ENCODE peak calls at places on chromosomes 12 and 14, in five cellular contexts. One of them, this sample, is unnamed.
A peak's percentile ranks its signal among the peaks of the same experiment; 100 is the strongest.

GRCh38 chr12:68481181-68481941 is 129.3 kb upstream of the RAP1B start:
- DNase-seq in foreskin keratinocyte: no peak
- DNase-seq in lower leg skin: no peak
- DNase-seq in Caco-2: no peak
- DNase-seq in activated B cell treated with CpG ODN at 0.5 μM for 24 hours: no peak
- DNase-seq in this sample: no peak

GRCh38 chr12:56146492-56147460 is 5.6 kb upstream of the MYL6B start:
- DNase-seq in foreskin keratinocyte: no peak
- DNase-seq in lower leg skin: no peak
- DNase-seq in Caco-2: no peak
- DNase-seq in activated B cell treated with CpG ODN at 0.5 μM for 24 hours: no peak
- DNase-seq in this sample: no peak

GRCh38 chr12:102026728-102027127 is 35.1 kb downstream of the WASHC3 start:
- DNase-seq in foreskin keratinocyte: no peak
- DNase-seq in lower leg skin: no peak
- DNase-seq in Caco-2: no peak
- DNase-seq in activated B cell treated with CpG ODN at 0.5 μM for 24 hours: no peak
- DNase-seq in this sample: no peak

GRCh38 chr12:14843425-14843887 is at the start of gene ART4:
- DNase-seq in foreskin keratinocyte: no peak
- DNase-seq in lower leg skin: no peak
- DNase-seq in Caco-2: peak; percentile 57
- DNase-seq in activated B cell treated with CpG ODN at 0.5 μM for 24 hours: no peak
- DNase-seq in this sample: no peak

GRCh38 chr14:23300687-23301223 is 1.9 kb downstream of the PPP1R3E start:
- DNase-seq in foreskin keratinocyte: peak; percentile 26
- DNase-seq in lower leg skin: no peak
- DNase-seq in Caco-2: no peak
- DNase-seq in activated B cell treated with CpG ODN at 0.5 μM for 24 hours: peak; percentile 22
- DNase-seq in this sample: no peak

GRCh38 chr12:93783827-93784226 is 106.7 kb downstream of the CRADD start:
- DNase-seq in foreskin keratinocyte: no peak
- DNase-seq in lower leg skin: no peak
- DNase-seq in Caco-2: no peak
- DNase-seq in activated B cell treated with CpG ODN at 0.5 μM for 24 hours: no peak
- DNase-seq in this sample: no peak

GRCh38 chr12:109273354-109273753 is 35.7 kb downstream of the FOXN4 start:
- DNase-seq in foreskin keratinocyte: no peak
- DNase-seq in lower leg skin: no peak
- DNase-seq in Caco-2: no peak
- DNase-seq in activated B cell treated with CpG ODN at 0.5 μM for 24 hours: no peak
- DNase-seq in this sample: no peak

GRCh38 chr12:76878899-76879709 is at the start of gene CSRP2:
- DNase-seq in foreskin keratinocyte: peak; percentile 54
- DNase-seq in lower leg skin: peak; percentile 85
- DNase-seq in Caco-2: peak; percentile 92
- DNase-seq in activated B cell treated with CpG ODN at 0.5 μM for 24 hours: peak; percentile 55
- DNase-seq in this sample: peak; percentile 85

GRCh38 chr12:104752016-104752415 is 206.1 kb downstream of the SLC41A2 start:
- DNase-seq in foreskin keratinocyte: no peak
- DNase-seq in lower leg skin: no peak
- DNase-seq in Caco-2: no peak
- DNase-seq in activated B cell treated with CpG ODN at 0.5 μM for 24 hours: no peak
- DNase-seq in this sample: no peak

GRCh38 chr14:68708343-68708742 is 84.5 kb downstream of the ZFP36L1 start:
- DNase-seq in foreskin keratinocyte: no peak
- DNase-seq in lower leg skin: no peak
- DNase-seq in Caco-2: no peak
- DNase-seq in activated B cell treated with CpG ODN at 0.5 μM for 24 hours: no peak
- DNase-seq in this sample: no peak
- TF ChIP-seq CTCF in foreskin keratinocyte: no peak
- TF ChIP-seq CTCF in lower leg skin: no peak
- TF ChIP-seq CTCF in Caco-2: no peak
- TF ChIP-seq CTCF in activated B cell treated with CpG ODN at 0.5 μM for 24 hours: no peak
- TF ChIP-seq CTCF in this sample: no peak

GRCh38 chr14:105013150-105013787 is 7.6 kb downstream of the CDCA4 start:
- DNase-seq in foreskin keratinocyte: no peak
- DNase-seq in lower leg skin: no peak
- DNase-seq in Caco-2: no peak
- DNase-seq in activated B cell treated with CpG ODN at 0.5 μM for 24 hours: no peak
- DNase-seq in this sample: no peak

GRCh38 chr14:105011312-105011990 is 9.4 kb downstream of the CDCA4 start:
- DNase-seq in foreskin keratinocyte: no peak
- DNase-seq in lower leg skin: no peak
- DNase-seq in Caco-2: no peak
- DNase-seq in activated B cell treated with CpG ODN at 0.5 μM for 24 hours: no peak
- DNase-seq in this sample: no peak

GRCh38 chr14:105014032-105014431 is 6.9 kb downstream of the CDCA4 start:
- DNase-seq in foreskin keratinocyte: no peak
- DNase-seq in lower leg skin: no peak
- DNase-seq in Caco-2: no peak
- DNase-seq in activated B cell treated with CpG ODN at 0.5 μM for 24 hours: no peak
- DNase-seq in this sample: no peak

GRCh38 chr14:105010891-105011291 is 10.0 kb downstream of the CDCA4 start:
- DNase-seq in foreskin keratinocyte: no peak
- DNase-seq in lower leg skin: no peak
- DNase-seq in Caco-2: no peak
- DNase-seq in activated B cell treated with CpG ODN at 0.5 μM for 24 hours: no peak
- DNase-seq in this sample: no peak

DNA sequence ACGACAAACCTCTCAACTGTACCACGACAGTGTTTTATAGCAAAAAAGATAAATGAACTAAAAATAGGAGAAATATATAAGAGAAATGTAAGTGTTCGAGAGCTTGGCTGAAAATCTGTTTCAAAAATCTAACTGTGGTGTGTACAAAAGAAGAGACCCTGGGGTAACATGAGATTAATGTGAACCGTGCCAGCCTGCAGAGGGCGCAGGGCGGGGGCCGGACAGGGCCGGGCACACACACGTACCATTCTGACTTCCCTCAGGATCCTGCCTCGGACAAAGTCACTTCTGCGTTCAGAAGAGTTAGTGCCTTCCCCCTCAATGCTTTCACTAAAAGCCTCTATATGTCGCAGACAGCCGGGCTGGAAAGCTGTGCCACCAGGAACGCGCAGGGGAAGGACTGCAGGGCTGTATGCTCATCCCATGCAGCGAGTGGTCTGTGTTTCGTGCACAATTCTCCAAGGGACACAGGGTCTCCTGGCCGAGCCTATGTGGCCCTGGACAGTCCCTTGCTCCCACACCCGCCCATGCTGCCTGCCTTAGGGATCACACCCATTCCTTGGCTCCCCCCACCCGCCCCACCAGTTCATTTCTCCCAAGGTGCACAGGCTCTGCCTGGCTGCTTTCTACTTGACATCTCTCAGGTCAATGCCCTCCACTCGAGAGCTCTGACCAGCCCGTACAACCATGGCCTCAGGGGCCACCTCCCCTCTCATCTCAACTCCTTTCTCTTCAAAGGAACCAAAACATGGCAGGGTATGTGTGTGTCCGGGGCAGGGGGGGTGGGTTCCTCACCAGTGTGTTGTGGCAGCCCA is 8.5 kb downstream of the CDCA4 start:
- DNase-seq in foreskin keratinocyte: no peak
- DNase-seq in lower leg skin: no peak
- DNase-seq in Caco-2: no peak
- DNase-seq in activated B cell treated with CpG ODN at 0.5 μM for 24 hours: no peak
- DNase-seq in this sample: no peak
- TF ChIP-seq CTCF in foreskin keratinocyte: peak; percentile 77
- TF ChIP-seq CTCF in lower leg skin: no peak
- TF ChIP-seq CTCF in Caco-2: no peak
- TF ChIP-seq CTCF in activated B cell treated with CpG ODN at 0.5 μM for 24 hours: no peak
- TF ChIP-seq CTCF in this sample: peak; percentile 16

DNA sequence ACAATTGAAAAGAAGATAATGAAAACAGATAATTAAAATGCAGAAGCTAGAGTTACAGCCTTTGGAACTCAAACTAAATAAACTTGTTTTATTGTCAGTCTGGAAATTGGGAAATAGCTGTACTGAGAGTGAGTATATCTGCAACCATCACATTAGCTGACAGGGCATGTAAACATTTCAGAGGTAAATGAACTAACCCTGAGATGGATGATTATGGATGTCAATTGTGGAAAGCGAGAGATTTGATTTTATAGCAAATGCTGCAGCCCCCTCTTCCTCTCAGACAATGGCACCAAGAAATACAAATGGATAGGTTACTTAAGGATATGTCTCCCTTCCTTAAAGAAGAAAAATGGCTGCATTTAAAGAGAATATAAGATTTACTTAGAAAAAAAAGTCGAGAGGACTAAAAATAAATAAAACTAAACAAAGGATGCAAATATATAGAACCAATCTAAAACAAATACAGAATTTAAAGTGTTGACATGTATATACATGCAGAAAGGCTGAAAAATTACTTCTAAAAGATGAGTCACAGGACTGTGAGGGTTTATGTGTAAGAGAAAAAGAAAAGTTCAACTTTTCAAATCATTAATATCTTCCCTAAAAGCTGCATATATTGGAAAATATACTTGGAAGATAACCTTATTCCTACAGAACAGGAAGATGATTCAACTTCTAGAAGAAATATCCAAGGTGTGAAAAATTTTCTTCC is 120.3 kb upstream of the FLRT2 start:
- DNase-seq in foreskin keratinocyte: no peak
- DNase-seq in lower leg skin: no peak
- DNase-seq in Caco-2: no peak
- DNase-seq in activated B cell treated with CpG ODN at 0.5 μM for 24 hours: no peak
- DNase-seq in this sample: no peak
- TF ChIP-seq CTCF in foreskin keratinocyte: no peak
- TF ChIP-seq CTCF in lower leg skin: no peak
- TF ChIP-seq CTCF in Caco-2: no peak
- TF ChIP-seq CTCF in activated B cell treated with CpG ODN at 0.5 μM for 24 hours: no peak
- TF ChIP-seq CTCF in this sample: no peak

GRCh38 chr12:597926-598568 is 65.2 kb downstream of the NINJ2 start:
- DNase-seq in foreskin keratinocyte: peak; percentile 83
- DNase-seq in lower leg skin: no peak
- DNase-seq in Caco-2: peak; percentile 26
- DNase-seq in activated B cell treated with CpG ODN at 0.5 μM for 24 hours: no peak
- DNase-seq in this sample: no peak
- TF ChIP-seq CTCF in foreskin keratinocyte: no peak
- TF ChIP-seq CTCF in lower leg skin: no peak
- TF ChIP-seq CTCF in Caco-2: no peak
- TF ChIP-seq CTCF in activated B cell treated with CpG ODN at 0.5 μM for 24 hours: no peak
- TF ChIP-seq CTCF in this sample: no peak

DNA sequence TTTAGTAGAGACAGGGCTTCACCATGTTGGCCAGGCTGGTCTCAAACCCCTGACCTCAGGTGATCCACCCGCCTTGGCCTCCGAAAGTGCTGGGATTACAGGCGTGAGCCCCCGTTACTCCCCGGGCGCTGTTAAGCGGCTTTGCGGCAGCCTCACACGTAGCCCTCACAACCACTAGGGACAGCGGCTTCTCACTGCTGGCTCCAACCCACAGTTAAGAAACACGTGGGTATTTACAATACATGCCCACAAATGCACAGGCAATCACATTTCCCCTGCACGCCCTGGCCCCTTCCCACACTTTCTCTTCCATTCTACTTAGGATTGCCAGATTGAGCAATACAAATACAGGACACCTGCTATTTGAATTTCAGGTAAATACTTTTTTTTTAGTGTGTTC is 37.0 kb upstream of the EIF5 start:
- DNase-seq in foreskin keratinocyte: no peak
- DNase-seq in lower leg skin: no peak
- DNase-seq in Caco-2: no peak
- DNase-seq in activated B cell treated with CpG ODN at 0.5 μM for 24 hours: no peak
- DNase-seq in this sample: no peak
- TF ChIP-seq CTCF in foreskin keratinocyte: no peak
- TF ChIP-seq CTCF in lower leg skin: no peak
- TF ChIP-seq CTCF in Caco-2: peak; percentile 33
- TF ChIP-seq CTCF in activated B cell treated with CpG ODN at 0.5 μM for 24 hours: no peak
- TF ChIP-seq CTCF in this sample: peak; percentile 12

GRCh38 chr12:107435072-107435471 is 250.5 kb upstream of the PWP1 start:
- DNase-seq in foreskin keratinocyte: no peak
- DNase-seq in lower leg skin: no peak
- DNase-seq in Caco-2: no peak
- DNase-seq in activated B cell treated with CpG ODN at 0.5 μM for 24 hours: no peak
- DNase-seq in this sample: no peak
- TF ChIP-seq CTCF in foreskin keratinocyte: no peak
- TF ChIP-seq CTCF in lower leg skin: no peak
- TF ChIP-seq CTCF in Caco-2: no peak
- TF ChIP-seq CTCF in activated B cell treated with CpG ODN at 0.5 μM for 24 hours: no peak
- TF ChIP-seq CTCF in this sample: no peak